ENCODE peak calls at places on chromosomes 6 and 20, in eight cellular contexts. One of them, this sample, is unnamed. For H3K4me1, H3K36me3 and H3K27me3, the result is how much of the 10 kb centered on the place peaks cover.

GRCh38 chr20:53243152-53243551 is 271.0 kb downstream of the TSHZ2 start:
- DNase-seq in tibial nerve: no peak
- DNase-seq in psoas muscle: no peak
- DNase-seq in left ventricle myocardium inferior: no peak
- DNase-seq in lung: no peak
- DNase-seq in cardiac muscle cell: no peak
- DNase-seq in CD8-positive, alpha-beta memory T cell: no peak
- DNase-seq in HCT116: no peak
- DNase-seq in this sample: no peak

GRCh38 chr20:11965602-11966001 is 47.9 kb downstream of the BTBD3 start:
- DNase-seq in tibial nerve: no peak
- DNase-seq in psoas muscle: no peak
- DNase-seq in left ventricle myocardium inferior: no peak
- DNase-seq in lung: no peak
- DNase-seq in cardiac muscle cell: no peak
- DNase-seq in CD8-positive, alpha-beta memory T cell: no peak
- DNase-seq in HCT116: no peak
- DNase-seq in this sample: no peak

GRCh38 chr6:158879180-158879579 is 60.0 kb upstream of the EZR start:
- DNase-seq in tibial nerve: no peak
- DNase-seq in psoas muscle: no peak
- DNase-seq in left ventricle myocardium inferior: no peak
- DNase-seq in lung: no peak
- DNase-seq in cardiac muscle cell: no peak
- DNase-seq in CD8-positive, alpha-beta memory T cell: no peak
- DNase-seq in HCT116: no peak
- DNase-seq in this sample: no peak

GRCh38 chr6:147507162-147508072 is 1.1 kb upstream of the SAMD5 start:
- DNase-seq in tibial nerve: no peak
- DNase-seq in psoas muscle: no peak
- DNase-seq in left ventricle myocardium inferior: peak
- DNase-seq in lung: no peak
- DNase-seq in cardiac muscle cell: peak
- DNase-seq in CD8-positive, alpha-beta memory T cell: no peak
- DNase-seq in HCT116: no peak
- DNase-seq in this sample: no peak

GRCh38 chr20:37393196-37393862 is 47.4 kb downstream of the SRC start:
- DNase-seq in tibial nerve: no peak
- DNase-seq in psoas muscle: peak
- DNase-seq in left ventricle myocardium inferior: no peak
- DNase-seq in lung: no peak
- DNase-seq in cardiac muscle cell: no peak
- DNase-seq in CD8-positive, alpha-beta memory T cell: no peak
- DNase-seq in HCT116: no peak
- DNase-seq in this sample: no peak

GRCh38 chr20:45343445-45343866 is 4.8 kb downstream of the SDC4 start:
- DNase-seq in tibial nerve: no peak
- DNase-seq in psoas muscle: no peak
- DNase-seq in left ventricle myocardium inferior: no peak
- DNase-seq in lung: peak
- DNase-seq in cardiac muscle cell: no peak
- DNase-seq in CD8-positive, alpha-beta memory T cell: no peak
- DNase-seq in HCT116: no peak
- DNase-seq in this sample: no peak

GRCh38 chr20:63472862-63473390 is 471 bp upstream of the KCNQ2 start:
- DNase-seq in tibial nerve: no peak
- DNase-seq in psoas muscle: no peak
- DNase-seq in left ventricle myocardium inferior: no peak
- DNase-seq in lung: no peak
- DNase-seq in cardiac muscle cell: no peak
- DNase-seq in CD8-positive, alpha-beta memory T cell: no peak
- DNase-seq in HCT116: no peak
- DNase-seq in this sample: no peak

GRCh38 chr6:26362093-26362835 is 2.7 kb upstream of the BTN3A2 start:
- DNase-seq in tibial nerve: no peak
- DNase-seq in psoas muscle: no peak
- DNase-seq in left ventricle myocardium inferior: no peak
- DNase-seq in lung: no peak
- DNase-seq in cardiac muscle cell: no peak
- DNase-seq in CD8-positive, alpha-beta memory T cell: no peak
- DNase-seq in HCT116: no peak
- DNase-seq in this sample: no peak

GRCh38 chr6:168116446-168116974 is 37.5 kb upstream of the FRMD1 start:
- DNase-seq in tibial nerve: no peak
- DNase-seq in psoas muscle: no peak
- DNase-seq in left ventricle myocardium inferior: no peak
- DNase-seq in lung: no peak
- DNase-seq in cardiac muscle cell: no peak
- DNase-seq in CD8-positive, alpha-beta memory T cell: no peak
- DNase-seq in HCT116: no peak
- DNase-seq in this sample: no peak

GRCh38 chr20:63178889-63179751 is 36.8 kb downstream of the YTHDF1 start:
- DNase-seq in tibial nerve: no peak
- DNase-seq in psoas muscle: peak
- DNase-seq in left ventricle myocardium inferior: peak
- DNase-seq in lung: no peak
- DNase-seq in cardiac muscle cell: peak
- DNase-seq in CD8-positive, alpha-beta memory T cell: peak
- DNase-seq in HCT116: peak
- DNase-seq in this sample: peak

GRCh38 chr6:11492444-11493300 is 44.9 kb upstream of the TMEM170B start:
- DNase-seq in tibial nerve: no peak
- DNase-seq in psoas muscle: no peak
- DNase-seq in left ventricle myocardium inferior: no peak
- DNase-seq in lung: no peak
- DNase-seq in cardiac muscle cell: no peak
- DNase-seq in CD8-positive, alpha-beta memory T cell: no peak
- DNase-seq in HCT116: no peak
- DNase-seq in this sample: no peak

GRCh38 chr20:6473197-6473596 is 294.3 kb upstream of the BMP2 start:
- DNase-seq in tibial nerve: no peak
- DNase-seq in psoas muscle: no peak
- DNase-seq in left ventricle myocardium inferior: no peak
- DNase-seq in lung: no peak
- DNase-seq in cardiac muscle cell: no peak
- DNase-seq in CD8-positive, alpha-beta memory T cell: no peak
- DNase-seq in HCT116: no peak
- DNase-seq in this sample: no peak

GRCh38 chr6:84547341-84547794 is 217.0 kb downstream of the TBX18 start:
- DNase-seq in tibial nerve: no peak
- DNase-seq in psoas muscle: no peak
- DNase-seq in left ventricle myocardium inferior: no peak
- DNase-seq in lung: no peak
- DNase-seq in cardiac muscle cell: peak
- DNase-seq in CD8-positive, alpha-beta memory T cell: no peak
- DNase-seq in HCT116: no peak
- DNase-seq in this sample: no peak

GRCh38 chr6:80674669-80675068 is 568.2 kb downstream of the BCKDHB start:
- DNase-seq in tibial nerve: no peak
- DNase-seq in psoas muscle: no peak
- DNase-seq in left ventricle myocardium inferior: no peak
- DNase-seq in lung: no peak
- DNase-seq in cardiac muscle cell: no peak
- DNase-seq in CD8-positive, alpha-beta memory T cell: no peak
- DNase-seq in HCT116: no peak
- DNase-seq in this sample: no peak

DNA sequence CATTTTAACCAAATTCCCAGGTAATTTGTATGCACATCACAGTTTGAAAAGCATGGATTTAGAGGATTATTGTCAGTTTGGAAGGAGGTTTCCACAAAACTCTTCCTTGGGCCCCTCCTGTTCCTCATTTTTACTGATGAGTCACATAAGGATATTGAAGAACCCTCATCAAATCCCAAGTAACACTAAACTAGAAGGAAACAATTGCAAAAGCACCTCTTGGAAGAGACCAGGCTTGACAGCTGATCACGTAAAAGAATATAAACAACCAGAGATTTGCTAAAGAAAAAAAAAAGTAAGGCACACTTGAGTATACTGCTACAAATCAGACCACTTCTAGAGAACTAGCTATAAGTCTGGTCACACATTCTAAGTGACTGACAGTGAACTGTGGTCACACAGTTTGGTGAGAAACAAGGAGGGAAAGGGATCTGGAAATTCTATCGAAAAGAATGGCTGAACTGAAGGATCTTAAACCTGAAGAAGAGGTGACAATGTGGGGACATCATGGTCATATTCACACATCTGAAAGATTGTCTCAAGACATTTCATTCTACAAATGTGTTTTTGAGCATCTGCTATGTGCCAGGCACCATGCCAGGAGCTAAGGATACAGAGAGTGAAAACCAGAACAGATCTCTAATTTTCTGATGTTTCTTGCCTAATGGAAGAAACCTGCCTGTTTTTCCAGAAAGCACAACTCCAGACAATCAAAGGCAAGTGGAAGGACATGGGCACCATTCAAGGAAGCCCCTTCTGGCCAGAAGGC is 24.1 kb downstream of the ZHX3 start:
- DNase-seq in tibial nerve: peak
- DNase-seq in psoas muscle: no peak
- DNase-seq in left ventricle myocardium inferior: no peak
- DNase-seq in lung: no peak
- DNase-seq in cardiac muscle cell: no peak
- DNase-seq in CD8-positive, alpha-beta memory T cell: no peak
- DNase-seq in HCT116: no peak
- DNase-seq in this sample: no peak
- H3K4me1 ChIP-seq in tibial nerve: under half
- H3K4me1 ChIP-seq in psoas muscle: under half
- H3K4me1 ChIP-seq in left ventricle myocardium inferior: under half
- H3K4me1 ChIP-seq in lung: under half
- H3K4me1 ChIP-seq in cardiac muscle cell: under half
- H3K4me1 ChIP-seq in CD8-positive, alpha-beta memory T cell: under half
- H3K4me1 ChIP-seq in HCT116: under half
- H3K4me1 ChIP-seq in this sample: under half

DNA sequence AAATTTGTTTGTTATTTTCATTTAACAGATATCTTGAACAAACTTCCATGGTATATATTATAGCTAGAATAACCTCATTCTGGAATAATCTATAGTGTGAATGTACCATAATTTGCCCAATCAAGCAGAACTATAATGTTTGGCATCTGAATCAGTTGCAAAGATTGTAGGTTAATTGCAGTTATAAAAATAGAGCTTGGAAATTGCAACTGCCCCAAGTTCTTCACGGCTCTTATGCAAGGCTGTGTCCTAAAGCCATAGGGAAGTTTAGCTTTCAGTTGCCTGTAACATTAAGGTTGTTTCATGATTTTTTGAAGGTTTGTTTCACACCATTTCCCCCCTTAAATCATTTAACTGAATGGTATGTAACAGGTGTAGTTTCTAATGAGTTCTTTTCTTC is 19.4 kb downstream of the NQO2 start:
- DNase-seq in tibial nerve: no peak
- DNase-seq in psoas muscle: no peak
- DNase-seq in left ventricle myocardium inferior: no peak
- DNase-seq in lung: no peak
- DNase-seq in cardiac muscle cell: no peak
- DNase-seq in CD8-positive, alpha-beta memory T cell: no peak
- DNase-seq in HCT116: no peak
- DNase-seq in this sample: no peak
- H3K36me3 ChIP-seq in tibial nerve: half or more
- H3K36me3 ChIP-seq in psoas muscle: under half
- H3K36me3 ChIP-seq in left ventricle myocardium inferior: half or more
- H3K36me3 ChIP-seq in lung: under half
- H3K36me3 ChIP-seq in cardiac muscle cell: under half
- H3K36me3 ChIP-seq in CD8-positive, alpha-beta memory T cell: under half
- H3K36me3 ChIP-seq in HCT116: under half
- H3K36me3 ChIP-seq in this sample: under half

DNA sequence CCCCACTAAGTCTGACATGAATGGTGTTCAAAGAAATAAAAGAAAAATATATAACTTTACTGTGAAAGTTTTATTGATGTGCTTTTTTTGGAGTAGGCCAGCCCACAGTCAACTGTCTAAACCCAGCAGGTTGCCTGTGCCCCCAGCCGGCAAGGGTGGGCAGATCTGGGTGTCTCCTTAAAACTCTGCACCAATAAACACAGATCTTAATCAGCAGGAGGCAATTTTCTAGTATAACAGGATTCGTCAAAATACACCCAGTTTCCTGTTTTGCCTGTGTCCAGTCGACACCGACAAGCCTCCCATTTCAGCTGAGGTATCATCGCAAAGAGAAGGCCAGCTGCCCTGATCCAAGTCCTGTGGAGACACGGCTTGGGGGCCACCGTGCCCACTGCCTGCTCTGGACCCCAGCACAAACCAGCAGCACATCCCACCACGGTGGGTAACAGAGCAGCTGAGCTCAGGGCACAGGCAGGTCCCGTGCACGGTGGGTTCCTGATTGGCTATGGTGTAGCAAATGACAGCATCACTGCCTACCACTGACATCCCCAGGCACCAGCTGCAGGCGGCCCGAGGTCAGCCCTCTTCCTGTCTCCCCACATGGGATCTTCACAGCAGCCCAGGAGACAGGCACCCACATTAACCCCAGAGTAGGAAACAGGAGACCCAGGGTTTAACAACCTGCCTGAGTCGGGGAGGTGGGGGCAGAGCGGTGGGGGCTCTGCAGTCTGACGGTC is 15.7 kb downstream of the BMP7 start:
- DNase-seq in tibial nerve: no peak
- DNase-seq in psoas muscle: no peak
- DNase-seq in left ventricle myocardium inferior: no peak
- DNase-seq in lung: no peak
- DNase-seq in cardiac muscle cell: no peak
- DNase-seq in CD8-positive, alpha-beta memory T cell: no peak
- DNase-seq in HCT116: no peak
- DNase-seq in this sample: no peak
- H3K27me3 ChIP-seq in tibial nerve: under half
- H3K27me3 ChIP-seq in psoas muscle: under half
- H3K27me3 ChIP-seq in left ventricle myocardium inferior: under half
- H3K27me3 ChIP-seq in lung: under half
- H3K27me3 ChIP-seq in cardiac muscle cell: under half
- H3K27me3 ChIP-seq in CD8-positive, alpha-beta memory T cell: under half
- H3K27me3 ChIP-seq in HCT116: under half
- H3K27me3 ChIP-seq in this sample: under half

GRCh38 chr20:57287007-57287810 is 20.8 kb upstream of the BMP7 start:
- DNase-seq in tibial nerve: no peak
- DNase-seq in psoas muscle: no peak
- DNase-seq in left ventricle myocardium inferior: no peak
- DNase-seq in lung: no peak
- DNase-seq in cardiac muscle cell: peak
- DNase-seq in CD8-positive, alpha-beta memory T cell: no peak
- DNase-seq in HCT116: no peak
- DNase-seq in this sample: no peak

GRCh38 chr20:57288676-57289075 is 22.2 kb upstream of the BMP7 start:
- DNase-seq in tibial nerve: no peak
- DNase-seq in psoas muscle: no peak
- DNase-seq in left ventricle myocardium inferior: no peak
- DNase-seq in lung: no peak
- DNase-seq in cardiac muscle cell: no peak
- DNase-seq in CD8-positive, alpha-beta memory T cell: no peak
- DNase-seq in HCT116: no peak
- DNase-seq in this sample: no peak

GRCh38 chr20:57290178-57290484 is 23.7 kb upstream of the BMP7 start:
- DNase-seq in tibial nerve: no peak
- DNase-seq in psoas muscle: no peak
- DNase-seq in left ventricle myocardium inferior: no peak
- DNase-seq in lung: no peak
- DNase-seq in cardiac muscle cell: no peak
- DNase-seq in CD8-positive, alpha-beta memory T cell: no peak
- DNase-seq in HCT116: no peak
- DNase-seq in this sample: no peak

GRCh38 chr20:57289401-57290177 is 23.1 kb upstream of the BMP7 start:
- DNase-seq in tibial nerve: no peak
- DNase-seq in psoas muscle: no peak
- DNase-seq in left ventricle myocardium inferior: no peak
- DNase-seq in lung: no peak
- DNase-seq in cardiac muscle cell: no peak
- DNase-seq in CD8-positive, alpha-beta memory T cell: no peak
- DNase-seq in HCT116: no peak
- DNase-seq in this sample: no peak

GRCh38 chr20:57287901-57288300 is 21.5 kb upstream of the BMP7 start:
- DNase-seq in tibial nerve: no peak
- DNase-seq in psoas muscle: no peak
- DNase-seq in left ventricle myocardium inferior: no peak
- DNase-seq in lung: no peak
- DNase-seq in cardiac muscle cell: no peak
- DNase-seq in CD8-positive, alpha-beta memory T cell: no peak
- DNase-seq in HCT116: no peak
- DNase-seq in this sample: no peak
- H3K4me1 ChIP-seq in tibial nerve: under half
- H3K4me1 ChIP-seq in psoas muscle: under half
- H3K4me1 ChIP-seq in left ventricle myocardium inferior: under half
- H3K4me1 ChIP-seq in lung: under half
- H3K4me1 ChIP-seq in cardiac muscle cell: under half
- H3K4me1 ChIP-seq in CD8-positive, alpha-beta memory T cell: under half
- H3K4me1 ChIP-seq in HCT116: under half
- H3K4me1 ChIP-seq in this sample: under half